ENCODE peak calls at places on chromosomes 12 and 14, in six cellular contexts. A is ovary, G is astrocyte of the hippocampus, E is HT-29, B is WERI-Rb-1, V is astrocyte of the spinal cord. S is an unnamed sample.

GRCh38 chr12:132736913-132737312 is 24.7 kb downstream of the ANKLE2 start:
- DNase-seq in E (no peak), V (no peak), A (no peak), B (no peak), G (no peak), S (no peak)

GRCh38 chr14:105602799-105603763 is 76.7 kb downstream of the TMEM121 start:
- DNase-seq in G (no peak), E (no peak), A (no peak), V (no peak), B (no peak), S (no peak)

GRCh38 chr14:94401083-94401482 is 12.7 kb upstream of the SERPINA1 start:
- DNase-seq in G (peak), E (no peak), V (peak), A (no peak), B (no peak), S (no peak)

GRCh38 chr12:43637116-43637515 is 85.1 kb upstream of the ADAMTS20 start:
- DNase-seq in G (no peak), A (no peak), B (no peak), E (no peak), V (no peak), S (no peak)

GRCh38 chr14:78356406-78356805 is 186.2 kb downstream of the NRXN3 start:
- DNase-seq in V (no peak), E (no peak), A (no peak), B (no peak), G (peak), S (no peak)

GRCh38 chr12:9118161-9118560 is 2.4 kb upstream of the A2M start:
- DNase-seq in B (no peak), A (no peak), G (no peak), V (no peak), E (no peak), S (no peak)

GRCh38 chr12:131013118-131013517 is 59.4 kb downstream of the ADGRD1 start:
- DNase-seq in E (no peak), A (no peak), B (no peak), V (no peak), G (no peak), S (no peak)

GRCh38 chr14:62206456-62206855 is 444.2 kb downstream of the SNAPC1 start:
- DNase-seq in E (no peak), A (no peak), G (peak), V (no peak), B (no peak), S (no peak)

GRCh38 chr12:65728913-65729793 is 95.1 kb upstream of the HMGA2 start:
- DNase-seq in E (no peak), G (peak), A (no peak), V (peak), B (no peak), S (no peak)

GRCh38 chr12:59548930-59549329 is 46.9 kb upstream of the SLC16A7 start:
- DNase-seq in G (no peak), V (no peak), E (peak), B (no peak), A (no peak), S (no peak)

GRCh38 chr12:96241484-96242256 is 47.5 kb downstream of the ELK3 start:
- DNase-seq in V (peak), A (no peak), B (no peak), E (peak), G (peak), S (peak)

GRCh38 chr14:59919582-59920377 is at the start of gene LRRC9:
- DNase-seq in E (no peak), A (peak), G (peak), V (peak), B (peak), S (no peak)

GRCh38 chr12:62466018-62466595 is 519 bp upstream of the MON2 start:
- DNase-seq in A (peak), V (peak), G (peak), E (no peak), B (peak), S (no peak)

S was measured in heart left ventricle.